ENCODE peak calls at places on chromosomes 11 and 22, in seven cellular contexts. C is AG04449, T is left ventricle myocardium inferior, N is heart right ventricle, J is fibroblast of lung, G is psoas muscle, F is A549. K is an unnamed sample.

GRCh38 chr11:12392672-12393071 is 15.3 kb downstream of the PARVA start:
- DNase-seq in J (no peak), C (no peak), F (no peak), T (no peak), G (no peak), N (no peak), K (no peak)

GRCh38 chr11:114019046-114019445 is 40.5 kb upstream of the ZBTB16 start:
- DNase-seq in N (no peak), F (no peak), G (no peak), C (no peak), T (no peak), J (no peak), K (no peak)

GRCh38 chr22:46033256-46034200 is 56.6 kb upstream of the WNT7B start:
- DNase-seq in F (no peak), N (no peak), T (no peak), C (no peak), G (no peak), J (peak; percentile 59), K (no peak)

GRCh38 chr11:116224154-116224888 is 548.5 kb downstream of the BUD13 start:
- DNase-seq in T (no peak), J (peak; percentile 21), N (no peak), C (no peak), F (peak; percentile 23), G (peak; percentile 28), K (no peak)

GRCh38 chr11:30196400-30197206 is 34.2 kb upstream of the FSHB start:
- DNase-seq in J (peak; percentile 20), N (peak; percentile 62), F (peak; percentile 53), T (peak; percentile 44), G (peak; percentile 43), C (no peak), K (peak; percentile 29)

GRCh38 chr22:30561402-30562154 is 12.9 kb downstream of the GAL3ST1 start:
- DNase-seq in T (no peak), G (no peak), J (no peak), N (no peak), C (no peak), F (no peak), K (no peak)

GRCh38 chr11:211295-211694 is 3.8 kb downstream of the RIC8A start:
- DNase-seq in J (no peak), N (no peak), T (no peak), G (no peak), C (no peak), F (no peak), K (no peak)

GRCh38 chr22:37971475-37972434 is 12.6 kb downstream of the SOX10 start:
- DNase-seq in T (no peak), F (no peak), C (no peak), J (no peak), N (no peak), G (no peak), K (no peak)

GRCh38 chr11:13761712-13762111 is 93.2 kb downstream of the FAR1 start:
- DNase-seq in N (no peak), J (peak; percentile 55), T (no peak), G (no peak), F (no peak), C (peak; percentile 26), K (peak; percentile 11)

GRCh38 chr11:63613517-63614135 is 607 bp downstream of the PLAAT3 start:
- DNase-seq in C (no peak), F (peak; percentile 42), J (no peak), G (peak; percentile 62), N (peak; percentile 57), T (peak; percentile 49), K (no peak)

GRCh38 chr11:97607301-97608000 is 1217.6 kb downstream of the JRKL start:
- DNase-seq in J (peak; percentile 6), F (no peak), T (no peak), G (no peak), C (no peak), N (no peak), K (no peak)

GRCh38 chr11:3994030-3994640 is 100.5 kb upstream of the RRM1 start:
- DNase-seq in T (no peak), C (no peak), G (no peak), N (no peak), F (peak; percentile 40), J (peak; percentile 12), K (no peak)

GRCh38 chr11:85787809-85788805 is 22.8 kb downstream of the SYTL2 start:
- DNase-seq in C (no peak), J (no peak), G (no peak), T (no peak), F (peak; percentile 95), N (no peak), K (no peak)

GRCh38 chr11:19919050-19919561 is 206.5 kb downstream of the NAV2 start:
- DNase-seq in T (peak; percentile 41), C (peak; percentile 99), N (peak; percentile 53), F (peak; percentile 82), G (no peak), J (peak; percentile 100), K (peak; percentile 97)

GRCh38 chr11:129313588-129314288 is 61.9 kb upstream of the BARX2 start:
- DNase-seq in N (no peak), J (peak; percentile 60), F (no peak), G (no peak), T (no peak), C (no peak), K (no peak)

GRCh38 chr22:31629741-31630184 is 32.3 kb downstream of the PISD start:
- DNase-seq in F (no peak), J (no peak), T (no peak), G (no peak), C (no peak), N (no peak), K (no peak)

GRCh38 chr11:46315033-46315738 is 32.1 kb upstream of the DGKZ start:
- DNase-seq in F (peak; percentile 87), G (peak; percentile 68), T (peak; percentile 60), J (peak; percentile 75), N (peak; percentile 57), C (no peak), K (peak; percentile 68)

GRCh38 chr11:27678242-27678641 is 22.0 kb downstream of the BDNF start:
- DNase-seq in T (no peak), N (no peak), G (no peak), C (no peak), F (no peak), J (peak; percentile 70), K (no peak)

GRCh38 chr11:27524155-27524554 is 17.6 kb upstream of the LIN7C start:
- DNase-seq in T (no peak), N (no peak), C (peak; percentile 38), G (no peak), J (peak; percentile 63), F (peak; percentile 61), K (no peak)

GRCh38 chr22:33331017-33331416 is 272.8 kb upstream of the SYN3 start:
- DNase-seq in F (no peak), T (no peak), J (no peak), G (no peak), C (no peak), N (no peak), K (no peak)

GRCh38 chr22:33337524-33337923 is 279.3 kb upstream of the SYN3 start:
- DNase-seq in C (no peak), N (no peak), J (no peak), F (peak; percentile 66), T (no peak), G (no peak), K (no peak)

GRCh38 chr22:33330534-33330933 is 272.4 kb upstream of the SYN3 start:
- DNase-seq in G (no peak), T (no peak), J (no peak), F (no peak), N (no peak), C (no peak), K (no peak)

GRCh38 chr22:33332538-33332937 is 274.4 kb upstream of the SYN3 start:
- DNase-seq in G (no peak), F (no peak), N (no peak), C (no peak), J (peak; percentile 14), T (no peak), K (no peak)

GRCh38 chr22:33335611-33336279 is 277.6 kb upstream of the SYN3 start:
- DNase-seq in N (no peak), C (no peak), G (no peak), J (no peak), T (no peak), F (peak; percentile 68), K (no peak)
- H3K4me3 ChIP-seq in N (no peak overlapping the region), C (no peak overlapping the region), G (no peak overlapping the region), J (no peak overlapping the region), T (no peak overlapping the region), F (no peak overlapping the region), K (no peak overlapping the region)

DNA sequence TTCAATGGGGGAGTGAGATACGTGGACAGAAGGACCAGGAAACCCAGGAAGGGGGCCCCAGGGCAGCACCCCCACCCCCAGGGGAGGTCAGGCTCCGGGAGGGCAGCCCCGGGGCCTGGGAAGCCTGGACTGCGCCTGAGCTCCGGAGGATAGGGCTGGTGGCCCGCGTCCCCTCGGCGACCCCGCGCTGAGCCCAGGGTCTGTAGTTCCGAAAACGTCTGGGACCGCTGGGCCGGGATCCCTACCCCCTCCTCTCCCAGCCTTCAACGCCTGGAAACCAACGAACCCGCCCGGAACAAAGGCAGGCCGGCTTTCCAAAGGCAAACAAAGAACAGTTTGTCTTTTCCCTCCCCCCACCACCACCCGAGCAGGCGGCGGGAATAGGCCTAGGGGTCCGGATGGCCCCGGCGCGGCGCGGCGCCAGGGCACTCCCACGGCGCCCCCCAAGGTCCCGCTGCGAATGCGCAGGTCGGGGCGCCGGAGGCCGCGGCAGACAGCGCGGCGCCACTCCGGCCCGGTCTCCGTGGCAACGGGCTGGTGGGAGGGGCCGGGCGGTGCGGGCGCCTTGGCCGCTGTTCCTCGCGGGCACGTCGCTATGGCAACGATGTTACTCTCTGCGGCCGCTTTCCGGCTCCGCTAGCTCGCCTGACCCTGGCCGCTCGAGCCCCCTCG is 58.5 kb downstream of the IGLL1 start:
- DNase-seq in J (peak; percentile 84), T (peak; percentile 88), C (peak; percentile 10), G (peak; percentile 86), N (peak; percentile 92), F (peak; percentile 86), K (peak; percentile 78)
- TF ChIP-seq CTCF in J (no peak), T (peak; percentile 22), C (peak; percentile 3), G (no peak), N (peak; percentile 31), F (peak; percentile 18), K (no peak)

GRCh38 chr11:78039919-78040671 is 17.0 kb upstream of the KCTD14 start:
- DNase-seq in J (peak; percentile 90), N (peak; percentile 75), C (peak; percentile 63), F (peak; percentile 63), G (peak; percentile 74), T (peak; percentile 67), K (no peak)
- H3K4me3 ChIP-seq in J (peak overlapping the region; percentile 6), N (no peak overlapping the region), C (peak overlapping the region; percentile 29), F (peak overlapping the region; percentile 8), G (peak overlapping the region; percentile 45), T (peak overlapping the region; percentile 36), K (no peak overlapping the region)

DNA sequence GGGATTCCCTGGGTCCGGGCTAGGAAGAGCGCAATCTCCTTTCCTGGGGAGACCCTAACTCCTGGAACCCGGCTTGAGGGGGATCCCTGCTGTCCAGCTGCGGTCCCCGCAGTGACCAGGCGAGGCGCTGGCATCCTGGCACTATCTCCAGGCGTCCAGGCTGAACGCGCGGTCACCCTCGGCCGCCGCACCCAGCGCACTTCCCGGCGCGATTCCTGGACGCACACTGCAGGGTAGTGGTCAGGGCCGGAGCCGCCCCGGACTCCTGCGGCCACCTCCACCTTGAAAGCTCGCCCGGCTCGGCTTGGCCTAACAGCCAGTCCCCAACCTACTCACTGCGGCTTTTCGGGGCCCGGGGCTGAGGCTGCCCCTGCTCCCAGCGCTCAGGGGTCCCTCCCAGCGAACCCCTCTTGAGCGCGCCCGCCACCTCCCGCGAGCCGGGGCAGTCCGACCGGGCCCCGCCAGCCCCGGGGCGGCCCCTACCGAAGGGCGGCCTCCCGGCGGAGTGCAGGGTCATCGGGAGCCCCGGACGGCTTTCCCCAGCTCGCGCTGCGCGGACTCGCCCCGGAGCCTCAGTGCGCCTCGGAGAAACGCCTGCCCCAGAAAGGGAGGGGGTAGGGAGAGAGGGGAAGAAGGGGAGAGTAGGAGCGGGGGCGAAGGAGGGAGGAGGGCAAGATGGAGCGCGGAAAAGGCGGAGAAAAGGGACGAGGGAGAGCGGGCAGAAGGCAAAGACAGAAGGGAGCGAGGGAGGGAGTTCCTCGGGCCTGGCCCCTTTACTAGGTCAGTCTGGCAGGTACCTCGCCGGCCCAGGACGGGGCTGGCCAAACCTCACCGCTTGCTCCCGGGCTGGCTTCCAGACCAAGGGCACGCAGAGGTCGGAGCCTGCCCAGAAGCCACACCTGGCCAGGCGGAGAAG is 1.0 kb downstream of the POU2AF3 start:
- DNase-seq in T (peak; percentile 59), C (no peak), G (peak; percentile 73), N (peak; percentile 67), F (peak; percentile 60), J (peak; percentile 46), K (no peak)
- TF ChIP-seq CTCF in T (peak; percentile 68), C (peak; percentile 49), G (peak; percentile 62), N (peak; percentile 55), F (peak; percentile 37), J (peak; percentile 42), K (peak; percentile 58)